ENCODE peak calls at places on chromosomes 3 and 15, in six cellular contexts. O is aorta, Z is gastrocnemius medialis, W is fibroblast of lung, R is ovary, Y is upper lobe of right lung. F is an unnamed sample.
A peak's percentile ranks its signal among the peaks of the same experiment; 100 is the strongest.

GRCh38 chr3:14235896-14236295 is 57.3 kb downstream of the LSM3 start:
- DNase-seq in O (no peak), Z (no peak), W (no peak), R (no peak), Y (no peak), F (no peak)

GRCh38 chr15:80423215-80423614 is 19.0 kb downstream of the ARNT2 start:
- DNase-seq in O (no peak), Z (no peak), W (peak; percentile 62), R (no peak), Y (no peak), F (no peak)

GRCh38 chr15:65208656-65209055 is 2.6 kb downstream of the CILP start:
- DNase-seq in O (no peak), Z (no peak), W (no peak), R (no peak), Y (no peak), F (no peak)

GRCh38 chr3:4984511-4984864 is 5.3 kb downstream of the BHLHE40 start:
- DNase-seq in O (no peak), Z (no peak), W (no peak), R (no peak), Y (no peak), F (no peak)

GRCh38 chr15:74616020-74616939 is 644 bp downstream of the CLK3 start:
- DNase-seq in O (peak; percentile 88), Z (peak; percentile 51), W (peak; percentile 55), R (peak; percentile 86), Y (peak; percentile 90), F (peak; percentile 68)

GRCh38 chr3:71921036-71921435 is 136.1 kb upstream of the PROK2 start:
- DNase-seq in O (no peak), Z (no peak), W (no peak), R (no peak), Y (no peak), F (no peak)

GRCh38 chr15:78923480-78924360 is 21.1 kb downstream of the CTSH start:
- DNase-seq in O (no peak), Z (no peak), W (no peak), R (no peak), Y (no peak), F (no peak)

GRCh38 chr15:75952512-75952911 is 48.8 kb downstream of the FBXO22 start:
- DNase-seq in O (no peak), Z (no peak), W (no peak), R (no peak), Y (no peak), F (no peak)

GRCh38 chr3:45225465-45226205 is 452 bp downstream of the TMEM158 start:
- DNase-seq in O (peak; percentile 57), Z (no peak), W (peak; percentile 43), R (peak; percentile 21), Y (peak; percentile 67), F (peak; percentile 44)

GRCh38 chr3:182837855-182838454 is 44.7 kb downstream of the ATP11B start:
- DNase-seq in O (no peak), Z (no peak), W (peak; percentile 28), R (no peak), Y (no peak), F (no peak)

GRCh38 chr15:76979996-76980520 is 14.9 kb upstream of the PSTPIP1 start:
- DNase-seq in O (peak; percentile 37), Z (no peak), W (no peak), R (no peak), Y (no peak), F (no peak)

GRCh38 chr3:100748220-100748619 is 38.9 kb downstream of the TFG start:
- DNase-seq in O (no peak), Z (no peak), W (no peak), R (no peak), Y (no peak), F (no peak)

GRCh38 chr15:87609909-87610308 is 646.6 kb downstream of the NTRK3 start:
- DNase-seq in O (no peak), Z (no peak), W (no peak), R (no peak), Y (no peak), F (no peak)

GRCh38 chr3:45807645-45808540 is 11.6 kb upstream of the SLC6A20 start:
- DNase-seq in O (no peak), Z (no peak), W (no peak), R (no peak), Y (no peak), F (no peak)

GRCh38 chr15:78263351-78263781 is 996 bp upstream of the DNAJA4 start:
- DNase-seq in O (no peak), Z (no peak), W (no peak), R (no peak), Y (no peak), F (no peak)

GRCh38 chr3:106765342-106765741 is 611.9 kb upstream of the CCDC54 start:
- DNase-seq in O (no peak), Z (no peak), W (peak; percentile 99), R (no peak), Y (no peak), F (no peak)

GRCh38 chr15:80176443-80176842 is 23.6 kb downstream of the FAH start:
- DNase-seq in O (no peak), Z (no peak), W (no peak), R (no peak), Y (no peak), F (no peak)

GRCh38 chr3:155230382-155230781 is 63.1 kb downstream of the STRIT1 start:
- DNase-seq in O (no peak), Z (no peak), W (peak; percentile 27), R (no peak), Y (no peak), F (no peak)

GRCh38 chr3:39115870-39116269 is 8.4 kb downstream of the TTC21A start:
- DNase-seq in O (no peak), Z (no peak), W (no peak), R (no peak), Y (no peak), F (no peak)

GRCh38 chr3:10460951-10461563 is 44.3 kb downstream of the ATP2B2 start:
- DNase-seq in O (no peak), Z (no peak), W (no peak), R (no peak), Y (no peak), F (no peak)

GRCh38 chr3:10456981-10457380 is 48.4 kb downstream of the ATP2B2 start:
- DNase-seq in O (no peak), Z (no peak), W (no peak), R (no peak), Y (no peak), F (no peak)

GRCh38 chr3:10462641-10463040 is 42.7 kb downstream of the ATP2B2 start:
- DNase-seq in O (no peak), Z (no peak), W (no peak), R (no peak), Y (no peak), F (no peak)

GRCh38 chr3:10457560-10457959 is 47.8 kb downstream of the ATP2B2 start:
- DNase-seq in O (no peak), Z (no peak), W (no peak), R (no peak), Y (no peak), F (no peak)

DNA sequence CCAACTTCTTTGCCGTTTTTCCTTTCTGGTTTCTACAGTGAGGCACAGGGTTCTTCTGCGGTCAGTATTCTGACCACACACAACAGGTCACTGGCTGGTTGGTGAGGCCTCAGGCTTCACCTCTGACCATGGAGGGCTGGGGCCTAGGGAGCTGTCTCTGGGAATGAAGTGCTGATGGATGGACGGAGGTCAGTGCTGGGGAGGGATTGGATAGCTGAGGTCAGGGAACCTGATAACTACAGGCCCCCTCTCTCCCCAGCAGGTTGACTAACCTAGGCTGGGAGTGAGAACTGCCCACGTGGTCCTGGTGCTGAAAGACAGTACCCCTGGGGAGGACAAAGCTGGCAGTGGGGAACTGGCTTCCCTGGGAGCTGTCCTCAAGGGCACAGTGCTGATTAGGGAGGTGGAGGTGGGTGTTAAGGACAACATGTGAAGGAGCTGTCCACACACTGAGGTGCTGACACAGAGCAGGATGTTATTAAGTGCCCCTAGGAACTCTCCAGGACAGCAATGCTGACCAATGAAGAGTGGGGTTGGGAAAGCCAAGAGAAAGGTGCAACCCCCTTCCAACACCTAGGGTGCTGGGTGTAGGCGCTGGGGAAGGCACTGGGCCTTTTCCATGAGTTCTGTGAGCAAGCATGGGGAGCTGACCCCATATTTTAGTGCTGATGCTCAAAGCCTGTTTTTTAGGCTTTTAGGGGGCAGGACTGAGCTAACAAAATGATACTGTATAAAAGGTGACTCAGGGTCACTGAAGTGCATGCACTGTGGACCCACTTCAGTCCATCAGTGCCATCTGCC is 45.2 kb downstream of the ATP2B2 start:
- DNase-seq in O (no peak), Z (no peak), W (peak; percentile 87), R (no peak), Y (no peak), F (no peak)
- H3K4me1 ChIP-seq in O (no peaks in the 10 kb centered on the region), Z (peaks cover 23% of the 10 kb centered on the region), W (no peaks in the 10 kb centered on the region), R (no peaks in the 10 kb centered on the region), Y (no peaks in the 10 kb centered on the region), F (no peaks in the 10 kb centered on the region)

DNA sequence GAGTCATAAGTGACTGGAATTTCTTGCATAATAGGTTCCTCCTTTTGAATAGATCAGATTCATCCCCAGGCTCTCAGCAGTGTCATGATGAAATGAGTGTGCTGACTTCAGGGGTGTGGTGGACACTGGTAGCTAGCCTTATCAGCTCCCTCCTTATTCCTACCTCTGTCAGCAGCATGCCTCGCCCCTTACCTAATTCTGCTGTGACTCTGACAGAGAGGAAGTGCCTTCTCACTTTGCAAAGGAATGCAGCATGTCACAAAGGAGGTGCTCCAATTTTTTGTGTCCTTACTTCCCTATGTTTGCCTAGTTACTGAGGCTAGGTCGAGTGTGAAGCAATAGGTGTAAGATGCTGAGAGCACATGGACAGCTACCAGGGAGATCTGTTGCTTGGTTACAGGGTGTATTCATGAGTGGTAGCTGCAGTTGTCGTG is 90.6 kb downstream of the TNFAIP8L3 start:
- DNase-seq in O (no peak), Z (no peak), W (peak; percentile 39), R (no peak), Y (no peak), F (no peak)
- H3K36me3 ChIP-seq in O (peaks cover 3% of the 10 kb centered on the region), Z (peaks cover 33% of the 10 kb centered on the region), W (no peaks in the 10 kb centered on the region), R (no peaks in the 10 kb centered on the region), Y (peaks cover 47% of the 10 kb centered on the region), F (no peaks in the 10 kb centered on the region)

GRCh38 chr15:67334973-67335372 is 80.4 kb downstream of the IQCH start:
- DNase-seq in O (no peak), Z (no peak), W (no peak), R (no peak), Y (no peak), F (no peak)
- H3K4me1 ChIP-seq in O (no peaks in the 10 kb centered on the region), Z (no peaks in the 10 kb centered on the region), W (no peaks in the 10 kb centered on the region), R (no peaks in the 10 kb centered on the region), Y (no peaks in the 10 kb centered on the region), F (no peaks in the 10 kb centered on the region)

GRCh38 chr3:49017646-49017977 is 768 bp downstream of the DALRD3 start:
- DNase-seq in O (no peak), Z (no peak), W (no peak), R (no peak), Y (no peak), F (no peak)

GRCh38 chr3:49017229-49017615 is 1.2 kb downstream of the DALRD3 start:
- DNase-seq in O (no peak), Z (no peak), W (no peak), R (no peak), Y (no peak), F (no peak)

GRCh38 chr3:49017978-49018706 is at the start of gene DALRD3:
- DNase-seq in O (peak; percentile 76), Z (no peak), W (peak; percentile 67), R (peak; percentile 77), Y (peak; percentile 85), F (peak; percentile 50)

GRCh38 chr3:49019941-49020334 is 1.6 kb upstream of the DALRD3 start:
- DNase-seq in O (no peak), Z (no peak), W (no peak), R (peak; percentile 30), Y (no peak), F (no peak)

DNA sequence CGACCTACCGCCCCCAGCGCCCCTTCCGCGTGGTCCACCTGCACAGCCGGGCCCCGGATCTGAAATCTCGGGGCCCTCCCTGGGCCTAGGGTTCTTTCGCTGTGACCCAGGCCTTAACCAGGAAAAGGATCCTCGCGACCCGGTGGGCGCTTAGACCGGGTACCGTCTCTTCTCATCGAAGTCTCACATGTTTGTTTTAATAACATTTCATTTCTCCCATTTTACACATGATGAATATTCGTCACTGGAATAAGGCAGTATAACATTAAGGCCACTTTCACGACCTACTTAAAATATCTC is 277 bp upstream of the DALRD3 start:
- DNase-seq in O (no peak), Z (no peak), W (no peak), R (no peak), Y (no peak), F (no peak)
- H3K36me3 ChIP-seq in O (no peaks in the 10 kb centered on the region), Z (peaks cover 34% of the 10 kb centered on the region), W (peaks cover 32% of the 10 kb centered on the region), R (no peaks in the 10 kb centered on the region), Y (peaks cover 32% of the 10 kb centered on the region), F (peaks cover 20% of the 10 kb centered on the region)